ENCODE peak calls at places on chromosomes 16 and 17, in six cellular contexts. C is pancreas; H is IMR-90; O is heart right ventricle; J is CD4-positive, alpha-beta T cell; R is HL-60. X is an unnamed sample.

GRCh38 chr16:10946308-10946707 is 1.9 kb downstream of the CLEC16A start:
- DNase-seq in C (no peak), J (no peak), H (no peak), R (no peak), O (no peak), X (peak)

GRCh38 chr17:15649861-15650391 is 30.4 kb upstream of the FBXW10B start:
- DNase-seq in C (no peak), H (peak), R (no peak), O (no peak), J (no peak), X (peak)

GRCh38 chr17:32862940-32863339 is 14.0 kb downstream of the MYO1D start:
- DNase-seq in J (no peak), O (no peak), C (no peak), H (no peak), R (no peak), X (no peak)

GRCh38 chr17:10598620-10599019 is 49.2 kb upstream of the MYH2 start:
- DNase-seq in O (no peak), C (no peak), H (no peak), J (no peak), R (no peak), X (no peak)

GRCh38 chr16:7703661-7704060 is 371.0 kb downstream of the RBFOX1 start:
- DNase-seq in H (no peak), J (no peak), R (no peak), C (no peak), O (no peak), X (no peak)

GRCh38 chr17:69567130-69567529 is 152.6 kb downstream of the MAP2K6 start:
- DNase-seq in J (no peak), R (no peak), H (peak), C (no peak), O (no peak), X (no peak)

GRCh38 chr17:61561354-61561753 is 29.7 kb downstream of the NACA2 start:
- DNase-seq in J (no peak), C (no peak), O (no peak), R (no peak), H (no peak), X (no peak)

GRCh38 chr16:84599528-84600202 is 18.2 kb downstream of the COTL1 start:
- DNase-seq in C (no peak), J (peak), O (peak), R (peak), H (peak), X (no peak)

GRCh38 chr16:58732545-58733247 is 1.4 kb downstream of the GOT2 start:
- DNase-seq in H (peak), C (no peak), J (no peak), R (no peak), O (no peak), X (peak)

GRCh38 chr17:50945779-50946222 is 79.6 kb upstream of the TOB1 start:
- DNase-seq in O (no peak), C (no peak), R (no peak), J (no peak), H (no peak), X (no peak)

GRCh38 chr16:30075503-30076275 is at the start of gene PPP4C:
- DNase-seq in R (peak), H (peak), C (peak), O (peak), J (peak), X (peak)

GRCh38 chr16:73157861-73158260 is 109.9 kb upstream of the ZFHX3 start:
- DNase-seq in R (no peak), O (no peak), H (no peak), J (no peak), C (no peak), X (no peak)

GRCh38 chr17:4607773-4608187 is 23.5 kb downstream of the SMTNL2 start:
- DNase-seq in R (peak), H (peak), C (peak), J (no peak), O (peak), X (no peak)

GRCh38 chr16:87540072-87540976 is 47.5 kb upstream of the ZCCHC14 start:
- DNase-seq in O (no peak), C (no peak), H (no peak), R (no peak), J (no peak), X (no peak)

GRCh38 chr17:11598274-11599221 is at the start of gene DNAH9:
- DNase-seq in J (no peak), O (peak), R (no peak), C (peak), H (no peak), X (peak)

GRCh38 chr16:50861926-50862325 is 120.0 kb downstream of the CYLD start:
- DNase-seq in J (no peak), O (no peak), H (peak), R (no peak), C (no peak), X (peak)

GRCh38 chr16:30010817-30011504 is at the start of gene DOC2A:
- DNase-seq in O (no peak), C (no peak), H (no peak), J (no peak), R (peak), X (no peak)

GRCh38 chr16:4679854-4680636 is 13.3 kb upstream of the NUDT16L1 start:
- DNase-seq in H (peak), C (peak), R (peak), O (peak), J (no peak), X (peak)

GRCh38 chr16:4678596-4678995 is 14.8 kb upstream of the NUDT16L1 start:
- DNase-seq in H (no peak), R (no peak), O (no peak), C (no peak), J (no peak), X (no peak)

GRCh38 chr16:4680673-4681470 is 12.5 kb upstream of the NUDT16L1 start:
- DNase-seq in O (peak), H (no peak), R (peak), C (no peak), J (no peak), X (no peak)

GRCh38 chr16:4677994-4678393 is 15.4 kb upstream of the NUDT16L1 start:
- DNase-seq in H (no peak), O (no peak), C (no peak), R (no peak), J (no peak), X (no peak)

GRCh38 chr16:4679156-4679853 is 14.1 kb upstream of the NUDT16L1 start:
- DNase-seq in R (no peak), C (peak), H (no peak), O (peak), J (no peak), X (no peak)
- H3K27ac ChIP-seq in R (peak), C (no peak), H (peak), O (peak), J (no peak), X (peak)

GRCh38 chr17:21119247-21119944 is 7.4 kb upstream of the DHRS7B start:
- DNase-seq in C (peak), J (peak), R (peak), O (peak), H (peak), X (peak)
- TF ChIP-seq CTCF in C (peak), J (peak), R (peak), O (peak), H (peak), X (peak)

GRCh38 chr16:69223882-69224281 is 36.9 kb downstream of the SNTB2 start:
- DNase-seq in O (no peak), J (no peak), H (peak), C (no peak), R (no peak), X (no peak)
- H3K27ac ChIP-seq in O (peak), J (no peak), H (no peak), C (no peak), R (no peak), X (no peak)

DNA sequence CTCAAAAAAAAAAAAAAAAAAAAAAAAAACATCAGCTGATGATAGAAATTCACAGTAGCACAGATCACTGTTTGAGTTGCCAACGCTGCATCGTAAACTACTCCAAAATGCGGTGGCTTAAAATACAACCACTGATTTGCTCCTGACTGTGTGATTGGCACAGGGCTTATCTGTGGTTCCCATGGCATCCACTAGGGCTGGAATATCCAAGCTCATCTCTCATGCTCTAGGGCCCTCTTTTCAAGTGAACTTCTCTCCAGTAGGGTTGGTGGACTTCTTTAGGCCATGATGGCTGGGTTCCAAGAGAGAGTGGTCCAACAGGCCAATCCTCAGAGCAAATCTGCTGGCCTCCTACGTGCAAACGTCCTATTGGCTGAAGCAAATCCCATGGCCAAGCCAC is 15.9 kb upstream of the GPRC5B start:
- DNase-seq in R (no peak), J (no peak), C (no peak), H (no peak), O (no peak), X (no peak)
- TF ChIP-seq CTCF in R (no peak), J (no peak), C (no peak), H (no peak), O (no peak), X (no peak)

DNA sequence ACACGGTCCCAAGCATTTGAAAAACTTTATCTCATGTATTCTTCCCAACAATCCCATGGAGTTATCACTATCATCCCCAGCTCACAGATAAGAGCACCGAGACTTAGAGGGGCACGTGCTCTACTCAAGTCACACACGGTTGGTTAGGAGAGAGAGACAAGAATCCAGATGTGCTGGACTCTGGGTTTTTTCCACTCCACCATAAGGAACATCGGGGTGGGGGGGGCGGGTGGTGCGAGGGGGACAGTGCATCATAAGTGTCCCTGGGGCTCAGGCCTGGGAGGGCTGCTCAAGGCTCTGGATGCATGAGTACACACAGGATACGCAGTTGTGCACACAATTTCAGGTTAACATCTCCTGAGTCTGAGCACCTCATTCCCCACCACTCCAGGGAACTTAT is 7.4 kb downstream of the CDC42EP4 start:
- DNase-seq in J (no peak), O (no peak), R (no peak), H (no peak), C (no peak), X (no peak)
- H3K27ac ChIP-seq in J (no peak), O (peak), R (no peak), H (peak), C (no peak), X (peak)

DNA sequence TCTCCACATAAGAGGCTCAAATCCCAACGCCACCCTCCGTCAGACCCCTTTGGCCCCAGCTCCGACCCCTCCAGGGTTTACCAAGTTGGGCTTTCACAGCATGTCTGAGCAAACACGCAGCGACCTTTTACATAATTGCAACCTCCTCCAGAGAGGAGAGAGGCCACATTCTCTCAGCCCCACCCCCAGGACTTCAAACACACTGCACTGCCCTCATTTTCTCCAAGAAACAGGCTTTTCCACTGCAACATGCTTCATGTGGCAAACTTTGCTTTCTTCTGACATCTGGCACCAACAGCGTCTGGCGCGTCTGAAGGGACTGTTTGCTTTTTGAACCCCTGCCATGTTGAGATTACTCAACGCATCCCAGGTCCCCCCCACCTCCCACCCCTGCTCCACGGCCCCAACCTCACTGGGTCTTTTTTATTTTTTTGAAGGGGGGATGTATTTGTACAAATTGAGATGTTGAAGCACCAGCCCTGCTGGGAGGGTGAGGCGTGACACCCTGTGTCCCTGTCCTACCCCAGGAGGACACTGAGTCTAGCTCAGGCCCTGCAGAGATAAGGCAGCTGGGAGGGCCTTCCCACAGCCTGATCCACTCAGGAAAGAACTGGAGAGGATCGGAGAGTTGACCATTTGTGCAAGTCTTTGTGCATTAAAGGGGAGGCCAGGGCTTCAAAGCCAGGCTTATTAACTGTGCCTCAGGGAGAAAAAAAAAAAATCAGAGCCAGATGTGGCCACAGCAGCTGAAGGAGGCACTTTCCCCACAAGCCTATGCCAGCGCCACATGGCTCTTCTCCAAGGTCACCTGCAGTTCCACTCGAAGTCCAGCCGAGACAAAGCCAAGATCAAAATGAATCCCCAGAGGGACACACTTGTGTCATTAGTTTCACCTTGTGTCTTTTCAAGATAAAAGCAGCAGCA is 29.7 kb downstream of the AXIN2 start:
- DNase-seq in H (peak), J (no peak), O (peak), C (peak), R (no peak), X (no peak)
- TF ChIP-seq CTCF in H (peak), J (no peak), O (no peak), C (no peak), R (no peak), X (no peak)

GRCh38 chr17:43736389-43736788 is 22.2 kb downstream of the SOST start:
- DNase-seq in R (no peak), J (no peak), H (no peak), O (no peak), C (no peak), X (no peak)

GRCh38 chr17:43732961-43733360 is 25.6 kb downstream of the SOST start:
- DNase-seq in C (no peak), J (no peak), R (no peak), H (peak), O (no peak), X (no peak)

GRCh38 chr17:43734376-43734775 is 24.2 kb downstream of the SOST start:
- DNase-seq in J (no peak), H (peak), R (no peak), C (no peak), O (no peak), X (no peak)

GRCh38 chr17:43737722-43738121 is 20.9 kb downstream of the SOST start:
- DNase-seq in O (no peak), J (no peak), H (no peak), R (no peak), C (no peak), X (no peak)

GRCh38 chr17:43733956-43734355 is 24.6 kb downstream of the SOST start:
- DNase-seq in J (no peak), O (no peak), R (no peak), H (no peak), C (no peak), X (no peak)
- H3K27ac ChIP-seq in J (no peak), O (no peak), R (no peak), H (no peak), C (no peak), X (no peak)

GRCh38 chr17:7190276-7190917 is 11.2 kb upstream of the ASGR1 start:
- DNase-seq in R (no peak), C (no peak), H (no peak), J (no peak), O (no peak), X (no peak)

GRCh38 chr17:7183433-7184090 is 4.4 kb upstream of the ASGR1 start:
- DNase-seq in J (no peak), O (no peak), R (no peak), C (no peak), H (no peak), X (no peak)

GRCh38 chr17:7184647-7185046 is 5.5 kb upstream of the ASGR1 start:
- DNase-seq in H (no peak), J (no peak), C (no peak), R (no peak), O (no peak), X (no peak)

GRCh38 chr17:7184091-7184488 is 4.9 kb upstream of the ASGR1 start:
- DNase-seq in C (peak), J (no peak), H (no peak), R (peak), O (no peak), X (no peak)

DNA sequence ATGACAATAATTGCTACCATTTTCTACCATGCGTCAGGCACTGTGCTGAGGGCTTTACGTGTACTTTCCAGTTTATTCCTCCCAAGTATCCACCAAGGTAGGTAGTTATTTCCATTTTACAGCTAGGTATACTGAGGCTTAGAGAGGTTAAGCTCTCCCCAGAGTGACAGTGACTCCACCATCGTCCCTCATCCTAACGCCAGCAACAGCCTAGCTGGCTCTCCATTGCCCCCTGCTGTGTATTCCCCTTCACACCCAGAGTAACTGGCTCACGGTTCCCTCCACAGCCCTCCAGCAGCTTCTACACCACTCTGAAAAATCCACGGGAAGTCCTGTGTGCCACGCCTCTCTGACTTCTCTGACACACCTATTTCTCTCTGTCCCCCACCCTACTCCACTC is 7.1 kb upstream of the ASGR1 start:
- DNase-seq in O (no peak), H (no peak), J (no peak), R (no peak), C (no peak), X (no peak)
- TF ChIP-seq CTCF in O (peak), H (peak), J (no peak), R (no peak), C (no peak), X (no peak)

DNA sequence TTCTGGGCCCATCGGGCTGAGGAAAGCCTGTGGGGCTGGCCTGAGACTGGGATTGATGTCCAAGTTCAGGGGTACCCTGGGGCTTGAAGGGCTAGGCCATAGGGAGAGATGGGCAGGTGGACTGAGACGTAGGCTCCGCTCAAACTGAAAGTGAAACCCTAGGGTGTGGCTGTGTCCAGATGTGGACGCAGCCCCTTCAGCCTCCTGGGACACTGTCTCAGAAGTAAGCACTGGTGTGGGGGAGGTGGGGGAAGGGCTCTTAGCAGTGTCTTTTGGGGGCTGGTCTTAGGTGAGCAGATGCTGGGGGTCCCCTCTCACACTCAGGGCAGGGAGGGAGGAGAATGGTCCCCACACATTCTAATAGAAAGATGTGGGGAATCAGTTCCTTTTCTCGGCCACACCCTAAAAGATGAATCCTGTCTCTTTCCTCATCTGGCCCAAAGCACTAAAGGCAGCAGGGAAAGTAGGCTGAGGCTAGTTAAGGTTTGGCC is 5.5 kb downstream of the FMNL1 start:
- DNase-seq in H (no peak), J (peak), C (no peak), R (no peak), O (no peak), X (no peak)
- H3K27ac ChIP-seq in H (peak), J (peak), C (no peak), R (peak), O (peak), X (peak)

X was measured in RWPE1.